ENCODE peak calls at places on chromosomes 5 and 9, in ten cellular contexts. A is B cell; J is stomach; M is activated CD8-positive, alpha-beta T cell treated with anti-CD3 and anti-CD28 coated beads for 36 hours; F is cardiac fibroblast; U is fibroblast of the aortic adventitia; Z is epithelial cell of esophagus; L is DMS153; H is IMR-90; N is NAMALWA. O is an unnamed sample.

GRCh38 chr5:131186561-131187256 is 16.0 kb downstream of the LYRM7 start:
- DNase-seq in A (no peak), J (no peak), M (no peak), F (no peak), U (peak), Z (peak), L (no peak), H (peak), N (no peak), O (no peak)

GRCh38 chr9:111969061-111969460 is 72.4 kb downstream of the UGCG start:
- DNase-seq in A (no peak), J (no peak), M (no peak), F (peak), U (no peak), Z (peak), L (no peak), H (peak), N (no peak), O (no peak)

GRCh38 chr5:176740131-176740701 is 70.1 kb upstream of the UNC5A start:
- DNase-seq in A (no peak), J (peak), M (no peak), F (no peak), U (no peak), Z (no peak), L (no peak), H (no peak), N (no peak), O (no peak)

GRCh38 chr9:107043886-107044285 is 180.9 kb downstream of the ZNF462 start:
- DNase-seq in A (no peak), J (no peak), M (no peak), F (peak), U (peak), Z (no peak), L (no peak), H (no peak), N (no peak), O (no peak)

GRCh38 chr9:97386265-97386633 is 25.6 kb upstream of the TDRD7 start:
- DNase-seq in A (no peak), J (no peak), M (no peak), F (no peak), U (no peak), Z (no peak), L (no peak), H (no peak), N (no peak), O (no peak)

GRCh38 chr9:108269421-108269820 is 586.4 kb downstream of the ACTL7B start:
- DNase-seq in A (no peak), J (no peak), M (no peak), F (no peak), U (no peak), Z (no peak), L (no peak), H (no peak), N (no peak), O (no peak)

GRCh38 chr9:34989946-34990635 is 546 bp downstream of the DNAJB5 start:
- DNase-seq in A (no peak), J (peak), M (peak), F (peak), U (no peak), Z (peak), L (no peak), H (peak), N (peak), O (peak)

GRCh38 chr5:10556331-10556807 is 7.5 kb upstream of the ANKRD33B start:
- DNase-seq in A (no peak), J (no peak), M (no peak), F (peak), U (peak), Z (peak), L (no peak), H (peak), N (no peak), O (no peak)

GRCh38 chr9:30815585-30815984 is 1568.9 kb upstream of the ACO1 start:
- DNase-seq in A (no peak), J (no peak), M (no peak), F (peak), U (no peak), Z (no peak), L (no peak), H (no peak), N (no peak), O (no peak)

GRCh38 chr5:140794594-140795258 is at the start of gene PCDHA2:
- DNase-seq in A (no peak), J (no peak), M (no peak), F (no peak), U (no peak), Z (no peak), L (no peak), H (no peak), N (peak), O (no peak)

GRCh38 chr5:12323637-12324229 is 419.5 kb upstream of the CTNND2 start:
- DNase-seq in A (no peak), J (no peak), M (no peak), F (no peak), U (no peak), Z (no peak), L (peak), H (no peak), N (no peak), O (no peak)

GRCh38 chr5:170642776-170643436 is 139.1 kb downstream of the KCNIP1 start:
- DNase-seq in A (no peak), J (no peak), M (no peak), F (no peak), U (no peak), Z (no peak), L (no peak), H (no peak), N (no peak), O (no peak)

GRCh38 chr5:41306005-41306404 is 92.7 kb upstream of the C6 start:
- DNase-seq in A (no peak), J (no peak), M (no peak), F (no peak), U (no peak), Z (no peak), L (no peak), H (no peak), N (no peak), O (no peak)

GRCh38 chr5:67842806-67843205 is 372.8 kb upstream of the PIK3R1 start:
- DNase-seq in A (no peak), J (no peak), M (no peak), F (peak), U (peak), Z (peak), L (no peak), H (no peak), N (no peak), O (no peak)

GRCh38 chr5:99081711-99082110 is 152.9 kb upstream of the CHD1 start:
- DNase-seq in A (no peak), J (no peak), M (no peak), F (no peak), U (no peak), Z (no peak), L (no peak), H (no peak), N (no peak), O (no peak)

GRCh38 chr9:130425741-130426466 is 18.9 kb upstream of the ASS1 start:
- DNase-seq in A (no peak), J (no peak), M (no peak), F (no peak), U (no peak), Z (no peak), L (no peak), H (no peak), N (no peak), O (no peak)

GRCh38 chr9:14209399-14209990 is 104.4 kb downstream of the NFIB start:
- DNase-seq in A (no peak), J (no peak), M (no peak), F (no peak), U (no peak), Z (peak), L (no peak), H (no peak), N (no peak), O (no peak)

GRCh38 chr9:962023-962422 is 14.4 kb upstream of the DMRT3 start:
- DNase-seq in A (no peak), J (no peak), M (no peak), F (no peak), U (no peak), Z (peak), L (no peak), H (peak), N (no peak), O (no peak)

GRCh38 chr9:131674425-131675421 is 65.2 kb downstream of the RAPGEF1 start:
- DNase-seq in A (no peak), J (no peak), M (no peak), F (no peak), U (no peak), Z (no peak), L (no peak), H (no peak), N (peak), O (no peak)

GRCh38 chr5:175683921-175684320 is 26.1 kb downstream of the HRH2 start:
- DNase-seq in A (no peak), J (no peak), M (no peak), F (no peak), U (no peak), Z (no peak), L (no peak), H (no peak), N (no peak), O (no peak)

GRCh38 chr9:114733814-114734213 is 51.8 kb upstream of the TEX48 start:
- DNase-seq in A (no peak), J (no peak), M (no peak), F (peak), U (peak), Z (peak), L (no peak), H (peak), N (no peak), O (no peak)

GRCh38 chr5:78300464-78301045 is 6.1 kb upstream of the AP3B1 start:
- DNase-seq in A (no peak), J (no peak), M (no peak), F (peak), U (peak), Z (peak), L (no peak), H (peak), N (peak), O (no peak)

GRCh38 chr5:115627295-115627825 is 1.5 kb upstream of the TMED7 start:
- DNase-seq in A (no peak), J (no peak), M (no peak), F (no peak), U (no peak), Z (no peak), L (no peak), H (no peak), N (peak), O (no peak)

GRCh38 chr9:120989065-120989464 is 61.0 kb downstream of the C5 start:
- DNase-seq in A (no peak), J (no peak), M (no peak), F (no peak), U (no peak), Z (no peak), L (no peak), H (no peak), N (no peak), O (no peak)

GRCh38 chr9:14175778-14176177 is 138.2 kb downstream of the NFIB start:
- DNase-seq in A (no peak), J (no peak), M (no peak), F (no peak), U (peak), Z (no peak), L (no peak), H (no peak), N (no peak), O (no peak)

GRCh38 chr9:85521331-85522197 is 220.2 kb downstream of the AGTPBP1 start:
- DNase-seq in A (no peak), J (no peak), M (no peak), F (no peak), U (no peak), Z (no peak), L (no peak), H (no peak), N (no peak), O (no peak)

GRCh38 chr5:153520952-153521351 is 30.5 kb downstream of the GRIA1 start:
- DNase-seq in A (no peak), J (no peak), M (no peak), F (peak), U (peak), Z (peak), L (no peak), H (peak), N (no peak), O (no peak)

GRCh38 chr5:757931-758697 is 26.4 kb downstream of the ZDHHC11B start:
- DNase-seq in A (no peak), J (peak), M (peak), F (no peak), U (no peak), Z (no peak), L (peak), H (no peak), N (no peak), O (peak)

GRCh38 chr9:109086221-109086620 is 33.5 kb downstream of the TMEM245 start:
- DNase-seq in A (no peak), J (no peak), M (no peak), F (no peak), U (no peak), Z (peak), L (no peak), H (peak), N (no peak), O (no peak)

GRCh38 chr5:79346420-79346824 is 110.5 kb downstream of the JMY start:
- DNase-seq in A (no peak), J (no peak), M (no peak), F (no peak), U (peak), Z (peak), L (no peak), H (peak), N (no peak), O (no peak)

GRCh38 chr5:131610198-131611063 is 24.6 kb downstream of the RAPGEF6 start:
- DNase-seq in A (no peak), J (no peak), M (no peak), F (peak), U (peak), Z (peak), L (no peak), H (peak), N (no peak), O (no peak)

GRCh38 chr5:135569755-135570452 is 8.9 kb downstream of the CXCL14 start:
- DNase-seq in A (no peak), J (peak), M (peak), F (peak), U (peak), Z (peak), L (no peak), H (peak), N (peak), O (no peak)

O was measured in T-helper 9 cell.